ENCODE peak calls at places on chromosomes 7 and 10, in four cellular contexts. One of them, this sample, is unnamed.

GRCh38 chr7:2965745-2966270 is 77.9 kb downstream of the CARD11 start:
- DNase-seq in GM04504: no peak
- DNase-seq in mesendoderm: no peak
- DNase-seq in GM23248: no peak
- DNase-seq in this sample: no peak

GRCh38 chr7:23431596-23432284 is 38.6 kb downstream of the IGF2BP3 start:
- DNase-seq in GM23248: no peak
- DNase-seq in mesendoderm: peak; percentile 51
- DNase-seq in GM04504: no peak
- DNase-seq in this sample: no peak

GRCh38 chr7:44320794-44321371 is 4.5 kb downstream of the CAMK2B start:
- DNase-seq in mesendoderm: no peak
- DNase-seq in GM23248: no peak
- DNase-seq in GM04504: no peak
- DNase-seq in this sample: no peak

GRCh38 chr10:29874604-29875269 is 184.6 kb downstream of the JCAD start:
- DNase-seq in mesendoderm: peak; percentile 36
- DNase-seq in GM23248: peak; percentile 20
- DNase-seq in GM04504: no peak
- DNase-seq in this sample: no peak

GRCh38 chr10:68106656-68107055 is 2.6 kb upstream of the MYPN start:
- DNase-seq in mesendoderm: no peak
- DNase-seq in GM23248: peak; percentile 85
- DNase-seq in GM04504: peak; percentile 80
- DNase-seq in this sample: no peak

GRCh38 chr7:33728779-33729646 is 176.3 kb upstream of the BMPER start:
- DNase-seq in GM04504: no peak
- DNase-seq in GM23248: no peak
- DNase-seq in mesendoderm: no peak
- DNase-seq in this sample: no peak

GRCh38 chr7:120842131-120842621 is 15.8 kb downstream of the TSPAN12 start:
- DNase-seq in GM23248: no peak
- DNase-seq in mesendoderm: peak; percentile 65
- DNase-seq in GM04504: no peak
- DNase-seq in this sample: peak; percentile 57

GRCh38 chr10:103693070-103693811 is 162.1 kb downstream of the SH3PXD2A start:
- DNase-seq in GM04504: no peak
- DNase-seq in GM23248: peak; percentile 77
- DNase-seq in mesendoderm: peak; percentile 32
- DNase-seq in this sample: no peak